ENCODE peak calls at places on chromosomes 13 and 19, in six cellular contexts. I is foreskin fibroblast, G is HTR-8/SVneo, L is ecto neural progenitor cell, N is aorta, T is amygdala. U is an unnamed sample.
A peak's percentile ranks its signal among the peaks of the same experiment; 100 is the strongest.

GRCh38 chr13:49022472-49023144 is 46.9 kb downstream of the FNDC3A start:
- DNase-seq in I (peak; percentile 17), G (peak; percentile 7), L (no peak), N (no peak), T (no peak), U (no peak)

GRCh38 chr13:80379245-80379644 is 38.3 kb upstream of the SPRY2 start:
- DNase-seq in I (peak; percentile 67), G (peak; percentile 11), L (no peak), N (no peak), T (no peak), U (no peak)

GRCh38 chr19:1245884-1246816 is 2.2 kb upstream of the MIDN start:
- DNase-seq in I (no peak), G (no peak), L (no peak), N (no peak), T (no peak), U (no peak)

GRCh38 chr13:49759503-49759902 is 33.0 kb downstream of the KPNA3 start:
- DNase-seq in I (peak; percentile 10), G (no peak), L (no peak), N (no peak), T (no peak), U (no peak)

GRCh38 chr13:22793598-22794134 is 387.1 kb upstream of the SGCG start:
- DNase-seq in I (no peak), G (no peak), L (no peak), N (no peak), T (no peak), U (no peak)

GRCh38 chr19:51020988-51021651 is 1.6 kb upstream of the KLK10 start:
- DNase-seq in I (peak; percentile 23), G (peak; percentile 52), L (no peak), N (peak; percentile 7), T (no peak), U (peak; percentile 57)

GRCh38 chr13:68275758-68276157 is 1045.6 kb upstream of the PCDH9 start:
- DNase-seq in I (no peak), G (no peak), L (no peak), N (no peak), T (no peak), U (no peak)

GRCh38 chr19:1112254-1113208 is 8.7 kb downstream of the GPX4 start:
- DNase-seq in I (no peak), G (no peak), L (peak; percentile 83), N (no peak), T (no peak), U (no peak)

GRCh38 chr13:30340367-30341184 is 33.2 kb upstream of the KATNAL1 start:
- DNase-seq in I (peak; percentile 92), G (no peak), L (no peak), N (peak; percentile 86), T (no peak), U (no peak)

GRCh38 chr13:21458457-21458815 is 667 bp downstream of the ZDHHC20 start:
- DNase-seq in I (no peak), G (no peak), L (peak; percentile 63), N (no peak), T (no peak), U (peak; percentile 27)

GRCh38 chr13:76489299-76489698 is 396.9 kb downstream of the KCTD12 start:
- DNase-seq in I (no peak), G (no peak), L (no peak), N (no peak), T (no peak), U (peak; percentile 15)

U was measured in COR-L47.